ENCODE peak calls at places on chromosomes 11 and 22, in ten cellular contexts. T is cardiac muscle cell, W is tibial nerve, B is BJ, E is NCI-H1048, F is colonic mucosa, Z is fibroblast of mammary gland, P is H54, H is RCC 7860, K is fibroblast of villous mesenchyme. U is an unnamed sample.

GRCh38 chr11:34905666-34906065 is 10.5 kb downstream of the APIP start:
- DNase-seq in T (no peak), W (no peak), B (no peak), E (no peak), F (no peak), Z (no peak), P (no peak), H (no peak), K (no peak), U (no peak)

GRCh38 chr11:67667490-67668190 is 6.8 kb downstream of the ALDH3B2 start:
- DNase-seq in T (no peak), W (no peak), B (no peak), E (no peak), F (no peak), Z (no peak), P (no peak), H (no peak), K (no peak), U (no peak)

GRCh38 chr11:2142300-2142759 is 3.1 kb upstream of the IGF2 start:
- DNase-seq in T (peak; percentile 56), W (no peak), B (no peak), E (no peak), F (no peak), Z (peak; percentile 47), P (peak; percentile 89), H (no peak), K (peak; percentile 56), U (peak; percentile 75)

GRCh38 chr22:27784099-27784446 is 17.5 kb downstream of the MN1 start:
- DNase-seq in T (no peak), W (no peak), B (no peak), E (no peak), F (no peak), Z (no peak), P (no peak), H (no peak), K (no peak), U (no peak)

GRCh38 chr11:2132874-2133480 is 6.2 kb downstream of the IGF2 start:
- DNase-seq in T (no peak), W (no peak), B (no peak), E (no peak), F (no peak), Z (no peak), P (no peak), H (no peak), K (no peak), U (no peak)

GRCh38 chr11:133681901-133682300 is 149.6 kb upstream of the OPCML start:
- DNase-seq in T (no peak), W (no peak), B (no peak), E (no peak), F (no peak), Z (no peak), P (no peak), H (no peak), K (no peak), U (no peak)

GRCh38 chr11:118619444-118620205 is 12.2 kb downstream of the PHLDB1 start:
- DNase-seq in T (peak; percentile 97), W (no peak), B (peak; percentile 78), E (no peak), F (no peak), Z (peak; percentile 96), P (no peak), H (peak; percentile 88), K (peak; percentile 97), U (peak; percentile 81)

GRCh38 chr11:35138606-35138948 is 394 bp upstream of the CD44 start:
- DNase-seq in T (no peak), W (no peak), B (no peak), E (no peak), F (peak; percentile 56), Z (peak; percentile 55), P (peak; percentile 44), H (peak; percentile 45), K (no peak), U (no peak)

GRCh38 chr22:17281026-17281809 is 62.0 kb upstream of the ADA2 start:
- DNase-seq in T (no peak), W (no peak), B (no peak), E (no peak), F (no peak), Z (no peak), P (no peak), H (no peak), K (no peak), U (no peak)

U was measured in AG20443.